ENCODE peak calls at places on chromosomes 11 and 22, in four cellular contexts. A is fibroblast of lung, P is adrenal gland, T is hepatocyte. W is an unnamed sample.

GRCh38 chr11:76695133-76695532 is 24.6 kb upstream of the LRRC32 start:
- DNase-seq in A (no peak), P (no peak), T (no peak), W (no peak)

GRCh38 chr22:46057762-46058420 is 80.9 kb upstream of the WNT7B start:
- DNase-seq in A (peak), P (peak), T (no peak), W (peak)

GRCh38 chr22:48721394-48721666 is 1106.3 kb downstream of the BRD1 start:
- DNase-seq in A (no peak), P (no peak), T (no peak), W (no peak)

GRCh38 chr11:70448983-70449567 is 50.7 kb downstream of the CTTN start:
- DNase-seq in A (no peak), P (no peak), T (no peak), W (no peak)

GRCh38 chr11:68338041-68338800 is 25.8 kb downstream of the LRP5 start:
- DNase-seq in A (peak), P (peak), T (no peak), W (peak)

GRCh38 chr11:8283510-8284272 is 20.0 kb upstream of the LMO1 start:
- DNase-seq in A (no peak), P (peak), T (peak), W (no peak)

GRCh38 chr22:32202539-32203180 is 2.2 kb downstream of the RFPL2 start:
- DNase-seq in A (peak), P (peak), T (peak), W (peak)

GRCh38 chr11:78800089-78800690 is 225.5 kb upstream of the NARS2 start:
- DNase-seq in A (no peak), P (no peak), T (no peak), W (peak)

DNA sequence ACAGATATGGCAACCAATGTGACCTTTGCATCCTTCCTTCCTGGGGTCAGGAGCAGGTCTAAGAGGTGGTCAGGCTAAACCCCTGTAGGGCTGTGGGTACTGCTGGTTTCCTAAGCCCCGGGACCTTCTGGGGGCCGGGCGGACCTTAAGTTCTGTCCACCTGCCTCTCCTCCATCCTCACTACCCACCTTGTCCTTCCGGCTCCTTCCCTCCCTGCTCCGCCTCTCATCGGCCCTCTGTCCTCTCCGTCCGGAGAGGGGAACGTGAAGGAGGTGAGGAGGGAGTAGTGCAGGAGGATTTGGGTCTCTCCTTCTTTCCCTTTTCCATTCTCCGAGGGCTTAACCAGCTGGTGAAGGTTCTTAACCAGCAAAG is 28.3 kb upstream of the PARVB start:
- DNase-seq in A (no peak), P (no peak), T (no peak), W (no peak)
- H3K4me3 ChIP-seq in A (no peak), P (no peak), T (no peak), W (no peak)

DNA sequence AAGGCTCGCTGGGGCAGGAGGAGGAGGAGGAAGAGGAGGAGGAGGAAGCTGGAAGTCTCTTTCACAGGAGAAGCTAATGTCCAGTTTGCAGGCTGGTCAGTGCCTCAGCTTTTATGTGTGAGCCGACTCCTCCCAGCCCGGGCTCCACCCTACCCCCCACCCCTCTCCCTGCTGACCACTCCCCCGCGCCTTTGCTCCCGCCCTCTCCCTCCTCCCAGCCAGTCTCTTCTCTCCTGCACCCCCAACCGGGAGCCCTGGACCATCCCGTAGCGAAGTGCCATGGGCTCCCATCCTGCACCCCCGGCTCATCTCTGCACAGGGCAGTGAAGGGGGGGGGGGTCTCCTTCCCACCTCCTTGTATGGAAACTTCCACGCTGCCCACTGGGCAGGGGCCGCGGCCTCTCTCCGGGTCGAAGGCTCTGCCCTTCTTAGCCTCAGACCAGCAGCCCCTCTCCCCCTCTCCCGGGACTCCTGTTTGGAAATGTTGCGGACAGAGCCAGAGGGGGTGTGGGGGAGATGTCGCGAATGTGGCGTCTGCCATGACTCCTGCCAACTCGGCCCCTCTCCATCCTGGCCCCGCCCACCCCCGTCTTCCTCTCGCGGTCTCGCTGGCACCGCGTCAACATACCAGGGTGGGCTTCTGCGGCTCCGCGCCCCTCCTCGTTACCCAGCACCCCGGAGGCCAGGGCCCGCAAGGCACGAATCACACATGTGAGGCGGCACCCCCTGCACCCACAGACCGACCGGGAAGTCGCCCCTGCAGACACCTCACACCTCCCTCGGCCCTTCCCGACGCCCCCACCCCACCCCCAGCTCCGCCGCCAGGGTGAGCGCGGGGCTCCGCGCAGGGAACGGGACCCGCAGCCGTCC is 1.8 kb downstream of the IGF2 start:
- DNase-seq in A (peak), P (peak), T (peak), W (peak)
- H3K4me3 ChIP-seq in A (peak), P (no peak), T (peak), W (peak)

GRCh38 chr11:61828629-61829407 is 718 bp downstream of the FADS2 start:
- DNase-seq in A (peak), P (peak), T (peak), W (peak)

GRCh38 chr11:61827573-61828378 is at the start of gene FADS2:
- DNase-seq in A (peak), P (peak), T (peak), W (peak)

GRCh38 chr11:61828379-61828628 is 204 bp downstream of the FADS2 start:
- DNase-seq in A (no peak), P (no peak), T (no peak), W (no peak)

GRCh38 chr11:61829806-61830205 is 1.7 kb downstream of the FADS2 start:
- DNase-seq in A (no peak), P (no peak), T (no peak), W (no peak)

DNA sequence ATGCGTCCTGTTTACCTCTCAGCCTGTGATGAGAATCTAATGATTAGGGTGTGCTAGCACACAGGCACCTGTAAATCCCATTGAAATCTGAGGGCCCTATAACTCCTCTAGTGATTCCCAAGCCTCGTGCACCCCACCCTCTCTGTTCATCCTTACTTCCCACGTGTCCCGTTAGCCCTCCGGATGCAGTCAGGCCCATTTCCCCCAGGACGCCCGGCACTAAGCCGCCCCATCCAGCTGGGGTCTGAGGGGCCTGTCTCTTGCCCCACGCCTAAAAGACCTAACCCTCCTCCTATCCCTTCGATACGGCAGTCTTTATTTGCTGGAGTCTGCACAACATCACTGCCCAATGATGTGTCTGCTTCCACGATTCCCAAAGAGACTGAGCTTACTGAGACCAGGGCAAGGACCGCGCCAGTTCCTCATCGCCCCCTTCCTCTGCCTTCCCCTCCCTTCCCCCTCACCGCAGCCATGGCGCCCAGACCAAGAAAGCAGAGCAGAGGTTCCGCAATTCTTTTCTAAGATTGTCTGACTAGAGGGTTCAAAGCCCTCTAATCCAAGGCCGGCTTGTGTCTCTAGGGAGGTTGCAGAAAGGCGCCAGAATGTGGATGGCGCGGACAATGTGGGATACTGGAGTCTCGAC is 1.0 kb upstream of the FADS2 start:
- DNase-seq in A (no peak), P (no peak), T (no peak), W (no peak)
- H3K4me3 ChIP-seq in A (peak), P (peak), T (peak), W (peak)

DNA sequence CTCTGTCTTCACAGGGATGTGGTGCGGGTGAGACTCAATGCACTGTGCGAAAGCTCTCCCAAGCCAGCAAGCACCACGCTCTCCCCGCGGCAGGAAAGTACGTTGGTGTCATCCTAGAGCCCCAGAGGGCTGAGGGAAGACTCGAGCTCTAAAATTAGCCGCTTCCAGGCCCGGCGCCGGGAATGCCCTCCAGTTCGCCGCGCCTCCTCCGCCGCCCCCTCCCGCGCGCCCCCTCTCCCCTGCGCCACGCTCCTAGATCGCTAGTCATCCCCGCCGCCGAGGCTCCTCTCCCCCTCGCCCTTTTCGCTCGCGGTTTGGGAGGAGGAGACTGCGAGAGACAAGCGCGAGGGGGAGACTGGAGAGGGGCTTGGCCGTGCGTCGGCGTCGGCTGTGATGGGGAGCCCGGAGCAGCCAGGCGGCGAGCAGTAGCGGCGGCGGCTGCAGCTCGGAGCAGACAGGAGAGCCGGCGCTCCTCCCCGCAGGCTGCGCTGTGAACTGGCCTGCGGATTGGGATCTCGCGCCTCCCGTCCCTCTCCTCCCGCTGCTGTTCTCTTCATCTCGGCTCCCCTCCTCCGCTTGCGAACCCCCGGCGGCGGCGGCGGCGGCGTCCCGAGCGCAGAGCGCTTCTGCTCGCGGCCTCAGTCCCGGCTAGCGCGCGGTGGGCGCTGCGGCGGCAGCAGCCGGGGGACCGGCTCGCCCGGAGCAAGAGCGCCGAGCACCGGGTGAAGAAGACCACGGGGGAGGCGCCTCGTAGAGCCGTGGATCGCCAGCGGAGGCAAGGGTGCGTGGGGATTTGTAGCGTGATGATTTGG is at the start of gene FAT3:
- DNase-seq in A (peak), P (no peak), T (peak), W (peak)
- H3K4me3 ChIP-seq in A (peak), P (no peak), T (peak), W (peak)